ENCODE peak calls at places on chromosomes 4 and X, in seven cellular contexts. One of them, this sample, is unnamed. For H3K4me1, the result is how much of the 10 kb centered on the place peaks cover.

GRCh38 chr4:101730291-101731117 is 60.0 kb upstream of the BANK1 start:
- DNase-seq in mammary epithelial cell: peak
- DNase-seq in heart right ventricle: peak
- DNase-seq in cardiac muscle cell: peak
- DNase-seq in lung: peak
- DNase-seq in IMR-90: peak
- DNase-seq in tibial nerve: peak
- DNase-seq in this sample: peak

GRCh38 chrX:78111140-78111931 is 7.3 kb downstream of the PGK1 start:
- DNase-seq in heart right ventricle: no peak
- DNase-seq in lung: no peak
- DNase-seq in IMR-90: no peak
- DNase-seq in mammary epithelial cell: no peak
- DNase-seq in tibial nerve: no peak
- DNase-seq in cardiac muscle cell: no peak
- DNase-seq in this sample: no peak

GRCh38 chr4:58502839-58503238 is 1392.7 kb upstream of the IGFBP7 start:
- DNase-seq in mammary epithelial cell: no peak
- DNase-seq in tibial nerve: no peak
- DNase-seq in cardiac muscle cell: no peak
- DNase-seq in lung: no peak
- DNase-seq in heart right ventricle: no peak
- DNase-seq in IMR-90: no peak
- DNase-seq in this sample: no peak

GRCh38 chrX:129613596-129613995 is 41.2 kb downstream of the APLN start:
- DNase-seq in cardiac muscle cell: no peak
- DNase-seq in tibial nerve: no peak
- DNase-seq in lung: no peak
- DNase-seq in mammary epithelial cell: peak
- DNase-seq in IMR-90: no peak
- DNase-seq in heart right ventricle: no peak
- DNase-seq in this sample: no peak

GRCh38 chrX:22249371-22249770 is 23.3 kb upstream of the CBLL2 start:
- DNase-seq in mammary epithelial cell: no peak
- DNase-seq in lung: no peak
- DNase-seq in cardiac muscle cell: no peak
- DNase-seq in heart right ventricle: no peak
- DNase-seq in tibial nerve: no peak
- DNase-seq in IMR-90: no peak
- DNase-seq in this sample: no peak

GRCh38 chr4:174317531-174317930 is 33.8 kb downstream of the CEP44 start:
- DNase-seq in cardiac muscle cell: no peak
- DNase-seq in mammary epithelial cell: no peak
- DNase-seq in lung: no peak
- DNase-seq in tibial nerve: no peak
- DNase-seq in heart right ventricle: no peak
- DNase-seq in IMR-90: peak
- DNase-seq in this sample: no peak

GRCh38 chrX:123962006-123962485 is 540 bp downstream of the STAG2 start:
- DNase-seq in cardiac muscle cell: no peak
- DNase-seq in IMR-90: no peak
- DNase-seq in tibial nerve: no peak
- DNase-seq in heart right ventricle: no peak
- DNase-seq in lung: no peak
- DNase-seq in mammary epithelial cell: no peak
- DNase-seq in this sample: no peak

GRCh38 chrX:10769696-10770619 is 149.6 kb upstream of the MID1 start:
- DNase-seq in tibial nerve: no peak
- DNase-seq in mammary epithelial cell: no peak
- DNase-seq in IMR-90: peak
- DNase-seq in heart right ventricle: no peak
- DNase-seq in lung: no peak
- DNase-seq in cardiac muscle cell: peak
- DNase-seq in this sample: no peak

GRCh38 chr4:13642576-13642975 is 15.1 kb upstream of the BOD1L1 start:
- DNase-seq in mammary epithelial cell: no peak
- DNase-seq in tibial nerve: no peak
- DNase-seq in cardiac muscle cell: no peak
- DNase-seq in lung: no peak
- DNase-seq in IMR-90: peak
- DNase-seq in heart right ventricle: peak
- DNase-seq in this sample: no peak

GRCh38 chr4:137794779-137795178 is 262.5 kb upstream of the PCDH18 start:
- DNase-seq in tibial nerve: no peak
- DNase-seq in IMR-90: no peak
- DNase-seq in mammary epithelial cell: peak
- DNase-seq in lung: no peak
- DNase-seq in cardiac muscle cell: no peak
- DNase-seq in heart right ventricle: no peak
- DNase-seq in this sample: no peak

GRCh38 chr4:94304365-94304971 is 38.2 kb downstream of the HPGDS start:
- DNase-seq in tibial nerve: no peak
- DNase-seq in cardiac muscle cell: peak
- DNase-seq in mammary epithelial cell: peak
- DNase-seq in heart right ventricle: no peak
- DNase-seq in IMR-90: peak
- DNase-seq in lung: no peak
- DNase-seq in this sample: no peak

GRCh38 chrX:67607436-67607835 is 63.6 kb downstream of the AR start:
- DNase-seq in heart right ventricle: no peak
- DNase-seq in lung: no peak
- DNase-seq in mammary epithelial cell: no peak
- DNase-seq in cardiac muscle cell: no peak
- DNase-seq in tibial nerve: no peak
- DNase-seq in IMR-90: peak
- DNase-seq in this sample: no peak

GRCh38 chrX:8879750-8880149 is 78.6 kb upstream of the FAM9A start:
- DNase-seq in cardiac muscle cell: no peak
- DNase-seq in heart right ventricle: no peak
- DNase-seq in mammary epithelial cell: peak
- DNase-seq in lung: no peak
- DNase-seq in IMR-90: peak
- DNase-seq in tibial nerve: no peak
- DNase-seq in this sample: peak

GRCh38 chrX:130336531-130336930 is 3.2 kb upstream of the SLC25A14 start:
- DNase-seq in mammary epithelial cell: no peak
- DNase-seq in IMR-90: no peak
- DNase-seq in cardiac muscle cell: no peak
- DNase-seq in lung: no peak
- DNase-seq in tibial nerve: no peak
- DNase-seq in heart right ventricle: no peak
- DNase-seq in this sample: no peak

GRCh38 chr4:127997534-127998388 is 32.6 kb downstream of the ABHD18 start:
- DNase-seq in heart right ventricle: no peak
- DNase-seq in mammary epithelial cell: peak
- DNase-seq in cardiac muscle cell: peak
- DNase-seq in tibial nerve: no peak
- DNase-seq in lung: no peak
- DNase-seq in IMR-90: peak
- DNase-seq in this sample: no peak

GRCh38 chr4:96003941-96004340 is 164.0 kb downstream of the PDHA2 start:
- DNase-seq in heart right ventricle: no peak
- DNase-seq in mammary epithelial cell: no peak
- DNase-seq in cardiac muscle cell: no peak
- DNase-seq in lung: no peak
- DNase-seq in IMR-90: no peak
- DNase-seq in tibial nerve: no peak
- DNase-seq in this sample: no peak

GRCh38 chr4:92270908-92271307 is 32.9 kb upstream of the GRID2 start:
- DNase-seq in heart right ventricle: no peak
- DNase-seq in IMR-90: no peak
- DNase-seq in cardiac muscle cell: peak
- DNase-seq in mammary epithelial cell: no peak
- DNase-seq in tibial nerve: no peak
- DNase-seq in lung: no peak
- DNase-seq in this sample: peak

GRCh38 chr4:159944477-159944876 is 841.6 kb downstream of the RAPGEF2 start:
- DNase-seq in IMR-90: no peak
- DNase-seq in tibial nerve: no peak
- DNase-seq in cardiac muscle cell: no peak
- DNase-seq in mammary epithelial cell: no peak
- DNase-seq in heart right ventricle: no peak
- DNase-seq in lung: no peak
- DNase-seq in this sample: no peak

GRCh38 chrX:9912341-9912740 is 54.8 kb upstream of the CLDN34 start:
- DNase-seq in IMR-90: peak
- DNase-seq in tibial nerve: no peak
- DNase-seq in heart right ventricle: no peak
- DNase-seq in lung: no peak
- DNase-seq in cardiac muscle cell: peak
- DNase-seq in mammary epithelial cell: peak
- DNase-seq in this sample: peak

GRCh38 chr4:34035225-34035624 is 2209.1 kb downstream of the ARAP2 start:
- DNase-seq in heart right ventricle: no peak
- DNase-seq in mammary epithelial cell: no peak
- DNase-seq in cardiac muscle cell: no peak
- DNase-seq in IMR-90: no peak
- DNase-seq in lung: no peak
- DNase-seq in tibial nerve: no peak
- DNase-seq in this sample: no peak

GRCh38 chrX:72621619-72622485 is 49.2 kb upstream of the HDAC8 start:
- DNase-seq in lung: no peak
- DNase-seq in heart right ventricle: no peak
- DNase-seq in cardiac muscle cell: no peak
- DNase-seq in mammary epithelial cell: peak
- DNase-seq in tibial nerve: no peak
- DNase-seq in IMR-90: peak
- DNase-seq in this sample: no peak
- H3K4me1 ChIP-seq in lung: under half
- H3K4me1 ChIP-seq in heart right ventricle: under half
- H3K4me1 ChIP-seq in cardiac muscle cell: under half
- H3K4me1 ChIP-seq in mammary epithelial cell: under half
- H3K4me1 ChIP-seq in tibial nerve: under half
- H3K4me1 ChIP-seq in IMR-90: under half
- H3K4me1 ChIP-seq in this sample: under half

GRCh38 chr4:83093060-83093640 is 21.4 kb downstream of the PLAC8 start:
- DNase-seq in mammary epithelial cell: no peak
- DNase-seq in tibial nerve: no peak
- DNase-seq in IMR-90: no peak
- DNase-seq in cardiac muscle cell: no peak
- DNase-seq in lung: no peak
- DNase-seq in heart right ventricle: no peak
- DNase-seq in this sample: peak

GRCh38 chr4:83096397-83096796 is 18.1 kb downstream of the PLAC8 start:
- DNase-seq in mammary epithelial cell: no peak
- DNase-seq in tibial nerve: no peak
- DNase-seq in IMR-90: no peak
- DNase-seq in heart right ventricle: no peak
- DNase-seq in lung: no peak
- DNase-seq in cardiac muscle cell: no peak
- DNase-seq in this sample: no peak
- H3K4me3 ChIP-seq in mammary epithelial cell: no peak
- H3K4me3 ChIP-seq in tibial nerve: no peak
- H3K4me3 ChIP-seq in IMR-90: no peak
- H3K4me3 ChIP-seq in heart right ventricle: no peak
- H3K4me3 ChIP-seq in lung: no peak
- H3K4me3 ChIP-seq in cardiac muscle cell: no peak
- H3K4me3 ChIP-seq in this sample: no peak

GRCh38 chr4:87071401-87071800 is 136.6 kb downstream of the AFF1 start:
- DNase-seq in IMR-90: no peak
- DNase-seq in cardiac muscle cell: no peak
- DNase-seq in tibial nerve: no peak
- DNase-seq in heart right ventricle: peak
- DNase-seq in lung: no peak
- DNase-seq in mammary epithelial cell: no peak
- DNase-seq in this sample: no peak

GRCh38 chr4:87066403-87067119 is 131.8 kb downstream of the AFF1 start:
- DNase-seq in cardiac muscle cell: peak
- DNase-seq in lung: no peak
- DNase-seq in mammary epithelial cell: no peak
- DNase-seq in IMR-90: no peak
- DNase-seq in heart right ventricle: no peak
- DNase-seq in tibial nerve: no peak
- DNase-seq in this sample: no peak

GRCh38 chr4:87069037-87069742 is 134.4 kb downstream of the AFF1 start:
- DNase-seq in cardiac muscle cell: no peak
- DNase-seq in tibial nerve: no peak
- DNase-seq in lung: no peak
- DNase-seq in mammary epithelial cell: no peak
- DNase-seq in heart right ventricle: no peak
- DNase-seq in IMR-90: no peak
- DNase-seq in this sample: no peak

GRCh38 chr4:87067120-87067885 is 132.5 kb downstream of the AFF1 start:
- DNase-seq in lung: no peak
- DNase-seq in tibial nerve: no peak
- DNase-seq in cardiac muscle cell: no peak
- DNase-seq in mammary epithelial cell: no peak
- DNase-seq in IMR-90: no peak
- DNase-seq in heart right ventricle: no peak
- DNase-seq in this sample: no peak

GRCh38 chr4:87068591-87069021 is 133.8 kb downstream of the AFF1 start:
- DNase-seq in lung: no peak
- DNase-seq in heart right ventricle: no peak
- DNase-seq in cardiac muscle cell: no peak
- DNase-seq in IMR-90: no peak
- DNase-seq in tibial nerve: no peak
- DNase-seq in mammary epithelial cell: no peak
- DNase-seq in this sample: no peak
- H3K4me1 ChIP-seq in lung: under half
- H3K4me1 ChIP-seq in heart right ventricle: half or more
- H3K4me1 ChIP-seq in cardiac muscle cell: under half
- H3K4me1 ChIP-seq in IMR-90: under half
- H3K4me1 ChIP-seq in tibial nerve: under half
- H3K4me1 ChIP-seq in mammary epithelial cell: under half
- H3K4me1 ChIP-seq in this sample: under half

GRCh38 chr4:41015031-41015675 is 199.2 kb downstream of the APBB2 start:
- DNase-seq in mammary epithelial cell: no peak
- DNase-seq in IMR-90: no peak
- DNase-seq in lung: no peak
- DNase-seq in cardiac muscle cell: no peak
- DNase-seq in heart right ventricle: no peak
- DNase-seq in tibial nerve: no peak
- DNase-seq in this sample: no peak

GRCh38 chr4:41014158-41014557 is 200.2 kb downstream of the APBB2 start:
- DNase-seq in heart right ventricle: no peak
- DNase-seq in cardiac muscle cell: no peak
- DNase-seq in mammary epithelial cell: no peak
- DNase-seq in lung: no peak
- DNase-seq in IMR-90: no peak
- DNase-seq in tibial nerve: no peak
- DNase-seq in this sample: no peak

GRCh38 chr4:41013746-41014145 is 200.6 kb downstream of the APBB2 start:
- DNase-seq in cardiac muscle cell: no peak
- DNase-seq in mammary epithelial cell: no peak
- DNase-seq in IMR-90: no peak
- DNase-seq in lung: no peak
- DNase-seq in heart right ventricle: no peak
- DNase-seq in tibial nerve: no peak
- DNase-seq in this sample: peak

GRCh38 chr4:41009411-41009810 is 204.9 kb downstream of the APBB2 start:
- DNase-seq in mammary epithelial cell: peak
- DNase-seq in IMR-90: peak
- DNase-seq in heart right ventricle: no peak
- DNase-seq in tibial nerve: no peak
- DNase-seq in lung: no peak
- DNase-seq in cardiac muscle cell: no peak
- DNase-seq in this sample: no peak

DNA sequence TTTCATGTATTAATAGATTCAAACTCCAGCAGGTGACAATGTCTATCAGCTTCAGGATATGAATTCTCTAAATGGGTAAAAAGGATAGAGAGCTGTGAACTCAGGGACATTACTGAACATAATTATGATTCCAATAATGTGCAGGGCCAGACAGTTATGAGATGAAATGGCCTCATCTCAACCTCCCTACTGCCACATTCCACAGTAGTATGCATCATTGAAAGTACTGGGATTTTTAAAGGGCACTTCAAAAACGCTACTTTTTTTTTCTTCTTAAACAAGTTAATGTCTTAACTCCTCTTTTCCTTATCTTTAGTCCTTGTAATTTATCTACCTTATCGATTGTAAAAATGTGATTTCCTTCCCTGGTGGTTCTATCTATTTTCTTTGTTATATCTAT is 202.0 kb downstream of the APBB2 start:
- DNase-seq in lung: no peak
- DNase-seq in heart right ventricle: no peak
- DNase-seq in tibial nerve: no peak
- DNase-seq in IMR-90: peak
- DNase-seq in mammary epithelial cell: no peak
- DNase-seq in cardiac muscle cell: no peak
- DNase-seq in this sample: no peak
- H3K4me3 ChIP-seq in lung: no peak
- H3K4me3 ChIP-seq in heart right ventricle: no peak
- H3K4me3 ChIP-seq in tibial nerve: no peak
- H3K4me3 ChIP-seq in IMR-90: no peak
- H3K4me3 ChIP-seq in mammary epithelial cell: no peak
- H3K4me3 ChIP-seq in cardiac muscle cell: no peak
- H3K4me3 ChIP-seq in this sample: no peak